ENCODE peak calls at places on chromosomes 13 and 19, in ten cellular contexts. M is stimulated activated CD4-positive, alpha-beta T cell treated with anti-CD3 and anti-CD28 coated beads, Interleukin-4, amount 100 ng/mL, for 1 hour; E is dorsolateral prefrontal cortex; V is T-helper 2 cell; W is CD4-positive, CD25-positive, alpha-beta regulatory T cell; U is effector CD4-positive, alpha-beta T cell; F is GOT3; G is fibroblast of the conjunctiva; Y is T-helper 17 cell; P is nephron progenitor cell. S is an unnamed sample.

GRCh38 chr19:39263912-39264305 is 4.3 kb upstream of the IFNL2 start:
- DNase-seq in M (no peak), E (no peak), V (no peak), W (no peak), U (no peak), F (no peak), G (no peak), Y (no peak), P (no peak), S (no peak)

GRCh38 chr19:44723952-44724319 is 24.6 kb upstream of the BCL3 start:
- DNase-seq in M (peak; percentile 74), E (peak; percentile 85), V (peak; percentile 69), W (peak; percentile 77), U (peak; percentile 66), F (peak; percentile 69), G (peak; percentile 65), Y (peak; percentile 73), P (peak; percentile 82), S (peak; percentile 73)

GRCh38 chr19:51096473-51097165 is 11.6 kb downstream of the CTU1 start:
- DNase-seq in M (no peak), E (no peak), V (no peak), W (no peak), U (no peak), F (no peak), G (no peak), Y (no peak), P (no peak), S (no peak)

GRCh38 chr19:12794936-12795335 is 3.6 kb downstream of the JUNB start:
- DNase-seq in M (no peak), E (no peak), V (no peak), W (no peak), U (no peak), F (no peak), G (no peak), Y (no peak), P (no peak), S (no peak)

GRCh38 chr13:24788538-24788937 is 24.6 kb downstream of the RNF17 start:
- DNase-seq in M (no peak), E (no peak), V (no peak), W (no peak), U (no peak), F (no peak), G (no peak), Y (no peak), P (no peak), S (no peak)

GRCh38 chr19:46309056-46309455 is 12.2 kb downstream of the HIF3A start:
- DNase-seq in M (no peak), E (no peak), V (no peak), W (no peak), U (no peak), F (no peak), G (no peak), Y (no peak), P (no peak), S (no peak)

GRCh38 chr19:47598407-47599349 is 10.3 kb upstream of the BICRA start:
- DNase-seq in M (no peak), E (no peak), V (no peak), W (no peak), U (no peak), F (peak; percentile 33), G (peak; percentile 95), Y (no peak), P (no peak), S (no peak)

GRCh38 chr19:12695997-12696365 is 450 bp downstream of the FBXW9 start:
- DNase-seq in M (peak; percentile 18), E (peak; percentile 43), V (no peak), W (no peak), U (no peak), F (no peak), G (no peak), Y (no peak), P (no peak), S (no peak)

GRCh38 chr13:26051231-26052135 is at the start of gene SHISA2:
- DNase-seq in M (peak; percentile 41), E (peak; percentile 64), V (peak; percentile 6), W (no peak), U (peak; percentile 6), F (no peak), G (peak; percentile 6), Y (no peak), P (peak; percentile 69), S (no peak)

GRCh38 chr13:27958928-27959539 is 10.1 kb downstream of the CDX2 start:
- DNase-seq in M (no peak), E (no peak), V (no peak), W (no peak), U (no peak), F (no peak), G (no peak), Y (no peak), P (no peak), S (no peak)

GRCh38 chr13:32735859-32736258 is 149.6 kb downstream of the PDS5B start:
- DNase-seq in M (no peak), E (no peak), V (no peak), W (no peak), U (no peak), F (no peak), G (no peak), Y (no peak), P (no peak), S (no peak)

GRCh38 chr19:43798546-43799409 is 3.5 kb downstream of the LYPD5 start:
- DNase-seq in M (peak; percentile 74), E (peak; percentile 74), V (peak; percentile 52), W (no peak), U (peak; percentile 30), F (no peak), G (no peak), Y (no peak), P (peak; percentile 46), S (peak; percentile 33)